ENCODE peak calls at places on chromosomes 6 and 20, in six cellular contexts. A, C, Z, H, B and W are unnamed samples.

GRCh38 chr20:18019068-18019467 is 38.6 kb downstream of the OVOL2 start:
- DNase-seq in Z (peak; percentile 6), A (no peak), B (no peak), H (no peak), C (no peak), W (peak; percentile 46)

GRCh38 chr6:143538374-143538773 is 26.9 kb upstream of the FUCA2 start:
- DNase-seq in H (no peak), C (no peak), Z (no peak), B (no peak), A (no peak), W (no peak)

GRCh38 chr6:169618526-169619490 is 83.0 kb downstream of the WDR27 start:
- DNase-seq in A (no peak), C (peak; percentile 93), B (no peak), H (no peak), Z (no peak), W (no peak)

GRCh38 chr20:23446505-23446904 is 6.2 kb downstream of the CST11 start:
- DNase-seq in C (no peak), H (no peak), B (no peak), Z (peak; percentile 59), A (peak; percentile 68), W (peak; percentile 82)

GRCh38 chr6:147063469-147064031 is 140.7 kb upstream of the STXBP5 start:
- DNase-seq in Z (no peak), B (no peak), H (peak; percentile 1), A (no peak), C (peak; percentile 68), W (peak; percentile 70)

GRCh38 chr20:37356961-37357371 is 11.0 kb downstream of the SRC start:
- DNase-seq in B (peak; percentile 71), Z (no peak), C (no peak), A (no peak), H (no peak), W (no peak)

GRCh38 chr20:35629432-35630145 is 14.0 kb downstream of the SPAG4 start:
- DNase-seq in H (no peak), B (no peak), A (no peak), C (no peak), Z (no peak), W (no peak)

GRCh38 chr6:153092082-153093013 is 38.7 kb downstream of the RGS17 start:
- DNase-seq in B (no peak), A (no peak), Z (no peak), C (peak; percentile 47), H (no peak), W (no peak)

GRCh38 chr6:157822221-157823000 is 635 bp upstream of the SNX9 start:
- DNase-seq in C (no peak), H (no peak), Z (no peak), B (no peak), A (peak; percentile 68), W (no peak)

GRCh38 chr6:7848229-7848628 is 62.4 kb downstream of the TXNDC5 start:
- DNase-seq in Z (no peak), A (no peak), H (no peak), B (no peak), C (no peak), W (no peak)

GRCh38 chr6:6875818-6876470 is 231.8 kb upstream of the RREB1 start:
- DNase-seq in H (peak; percentile 7), A (no peak), B (no peak), Z (no peak), C (peak; percentile 88), W (no peak)

GRCh38 chr6:7505196-7505699 is 36.2 kb upstream of the DSP start:
- DNase-seq in B (no peak), H (peak; percentile 77), A (no peak), C (peak; percentile 18), Z (peak; percentile 13), W (peak; percentile 65)

GRCh38 chr20:49583669-49584417 is 15.9 kb upstream of the PTGIS start:
- DNase-seq in B (peak; percentile 93), C (peak; percentile 85), H (peak; percentile 87), A (peak; percentile 88), Z (no peak), W (peak; percentile 97)